ENCODE peak calls at places on chromosome 2, in eight cellular contexts. M is Calu3; Q is endodermal cell; E is nephron progenitor cell; O is fibroblast of mammary gland; K is GM12865; B is heart left ventricle; L is CD4-positive, alpha-beta T cell. U is an unnamed sample.

GRCh38 chr2:112480540-112481049 is 1.4 kb upstream of the TTL start:
- DNase-seq in M (peak), Q (no peak), E (peak), O (no peak), K (peak), B (no peak), L (peak), U (no peak)

GRCh38 chr2:98465456-98466201 is 21.0 kb downstream of the INPP4A start:
- DNase-seq in M (peak), Q (no peak), E (no peak), O (peak), K (peak), B (peak), L (peak), U (no peak)

GRCh38 chr2:10444463-10444862 is 3.7 kb downstream of the ODC1 start:
- DNase-seq in M (no peak), Q (no peak), E (no peak), O (no peak), K (peak), B (no peak), L (no peak), U (no peak)

GRCh38 chr2:117195381-117195780 is 619.1 kb upstream of the DDX18 start:
- DNase-seq in M (no peak), Q (no peak), E (no peak), O (no peak), K (no peak), B (no peak), L (no peak), U (no peak)

GRCh38 chr2:190858817-190859216 is 21.8 kb upstream of the GLS start:
- DNase-seq in M (no peak), Q (no peak), E (no peak), O (peak), K (no peak), B (no peak), L (no peak), U (no peak)

GRCh38 chr2:201644001-201644400 is 698 bp upstream of the TMEM237 start:
- DNase-seq in M (no peak), Q (no peak), E (no peak), O (peak), K (no peak), B (no peak), L (no peak), U (no peak)

GRCh38 chr2:71604709-71605085 is 151.3 kb downstream of the DYSF start:
- DNase-seq in M (no peak), Q (peak), E (peak), O (no peak), K (no peak), B (no peak), L (no peak), U (no peak)

GRCh38 chr2:7012141-7012809 is 95.1 kb downstream of the RNF144A start:
- DNase-seq in M (no peak), Q (no peak), E (no peak), O (peak), K (no peak), B (no peak), L (no peak), U (no peak)

GRCh38 chr2:29449499-29449898 is 334.3 kb downstream of the CLIP4 start:
- DNase-seq in M (no peak), Q (no peak), E (no peak), O (no peak), K (no peak), B (no peak), L (no peak), U (no peak)

GRCh38 chr2:47232738-47233415 is 77.8 kb upstream of the STPG4 start:
- DNase-seq in M (no peak), Q (no peak), E (no peak), O (no peak), K (no peak), B (no peak), L (no peak), U (no peak)

GRCh38 chr2:140344842-140345241 is 1564.7 kb upstream of the NXPH2 start:
- DNase-seq in M (no peak), Q (no peak), E (no peak), O (peak), K (no peak), B (no peak), L (no peak), U (no peak)

GRCh38 chr2:118221952-118222594 is 133.8 kb downstream of the INSIG2 start:
- DNase-seq in M (peak), Q (peak), E (peak), O (peak), K (peak), B (peak), L (no peak), U (peak)

GRCh38 chr2:69490486-69490885 is 53.3 kb upstream of the NFU1 start:
- DNase-seq in M (no peak), Q (no peak), E (no peak), O (no peak), K (peak), B (no peak), L (no peak), U (no peak)

GRCh38 chr2:216103213-216103612 is 5.9 kb upstream of the XRCC5 start:
- DNase-seq in M (no peak), Q (no peak), E (no peak), O (no peak), K (no peak), B (no peak), L (no peak), U (no peak)

GRCh38 chr2:125837108-125837507 is 818.9 kb upstream of the GYPC start:
- DNase-seq in M (no peak), Q (peak), E (peak), O (no peak), K (no peak), B (no peak), L (no peak), U (no peak)

GRCh38 chr2:84631047-84631446 is 114.7 kb downstream of the DNAH6 start:
- DNase-seq in M (peak), Q (no peak), E (peak), O (peak), K (peak), B (no peak), L (no peak), U (peak)

GRCh38 chr2:5991305-5991968 is 299.3 kb downstream of the SOX11 start:
- DNase-seq in M (no peak), Q (peak), E (no peak), O (no peak), K (no peak), B (no peak), L (no peak), U (no peak)

GRCh38 chr2:26911911-26912861 is 58.3 kb upstream of the MAPRE3 start:
- DNase-seq in M (no peak), Q (peak), E (peak), O (no peak), K (no peak), B (no peak), L (no peak), U (no peak)

GRCh38 chr2:162888641-162889040 is 50.1 kb upstream of the KCNH7 start:
- DNase-seq in M (no peak), Q (no peak), E (no peak), O (no peak), K (no peak), B (no peak), L (no peak), U (no peak)

GRCh38 chr2:5176764-5177163 is 515.4 kb upstream of the SOX11 start:
- DNase-seq in M (no peak), Q (no peak), E (no peak), O (no peak), K (no peak), B (no peak), L (no peak), U (no peak)

GRCh38 chr2:235769046-235769445 is 275.2 kb downstream of the AGAP1 start:
- DNase-seq in M (no peak), Q (peak), E (no peak), O (no peak), K (no peak), B (no peak), L (no peak), U (no peak)

GRCh38 chr2:191012346-191012745 is 1.6 kb downstream of the STAT1 start:
- DNase-seq in M (no peak), Q (no peak), E (no peak), O (no peak), K (no peak), B (no peak), L (no peak), U (no peak)

GRCh38 chr2:218276986-218277755 is 6.9 kb downstream of the PNKD start:
- DNase-seq in M (no peak), Q (no peak), E (no peak), O (no peak), K (no peak), B (no peak), L (no peak), U (no peak)
- TF ChIP-seq CTCF in M (peak), Q (peak), E (no peak), O (peak), K (no peak), B (no peak), L (no peak), U (no peak)

GRCh38 chr2:108944601-108945241 is 44.3 kb downstream of the EDAR start:
- DNase-seq in M (no peak), Q (peak), E (no peak), O (no peak), K (no peak), B (no peak), L (no peak), U (no peak)
- TF ChIP-seq CTCF in M (peak), Q (peak), E (no peak), O (no peak), K (no peak), B (no peak), L (no peak), U (no peak)

DNA sequence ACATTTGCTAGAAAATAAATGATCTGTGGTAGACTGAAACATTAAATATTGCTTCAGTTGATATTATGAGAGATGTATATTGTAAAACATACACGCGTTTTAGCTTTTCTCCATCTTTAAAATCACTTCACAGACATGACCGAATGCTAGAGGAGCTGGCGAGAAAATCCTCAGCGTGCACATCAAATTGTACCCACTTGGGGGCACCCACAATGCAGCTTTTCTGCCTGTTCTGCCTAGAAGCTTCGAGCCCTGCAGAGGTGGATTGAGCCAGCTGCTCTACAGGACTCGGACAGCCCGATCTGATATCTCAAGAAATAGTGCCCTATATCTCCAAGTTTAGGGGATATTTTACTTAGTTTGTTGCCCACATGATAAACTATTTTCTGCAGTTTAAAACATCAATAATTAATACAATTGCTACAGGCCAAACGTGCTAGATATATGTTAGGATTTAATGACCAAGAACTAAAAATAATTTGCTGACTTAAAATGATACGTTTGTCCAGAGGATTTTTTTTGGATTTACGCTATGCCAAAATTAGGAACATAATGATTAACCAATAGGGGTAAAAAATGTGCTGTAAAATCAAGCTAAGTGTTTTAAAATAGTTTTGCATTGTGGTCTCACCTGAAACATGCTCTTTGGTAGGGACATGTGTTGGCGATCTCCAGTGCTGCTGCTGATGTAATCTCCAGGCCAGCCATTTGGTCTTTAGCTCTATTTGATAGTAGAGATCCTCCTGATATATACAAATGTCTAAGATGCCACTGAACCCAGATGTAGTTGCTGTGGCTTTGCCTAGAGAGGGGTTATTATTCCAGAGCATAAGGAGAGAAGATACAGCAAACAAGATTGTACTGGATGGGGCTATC is 22.3 kb upstream of the ATP5MC3 start:
- DNase-seq in M (peak), Q (peak), E (peak), O (peak), K (peak), B (no peak), L (peak), U (peak)
- TF ChIP-seq CTCF in M (peak), Q (peak), E (peak), O (peak), K (peak), B (peak), L (peak), U (peak)

GRCh38 chr2:56707650-56708049 is 523.9 kb downstream of the CCDC85A start:
- DNase-seq in M (no peak), Q (no peak), E (no peak), O (no peak), K (no peak), B (no peak), L (no peak), U (no peak)
- TF ChIP-seq CTCF in M (no peak), Q (no peak), E (no peak), O (no peak), K (no peak), B (no peak), L (no peak), U (no peak)

DNA sequence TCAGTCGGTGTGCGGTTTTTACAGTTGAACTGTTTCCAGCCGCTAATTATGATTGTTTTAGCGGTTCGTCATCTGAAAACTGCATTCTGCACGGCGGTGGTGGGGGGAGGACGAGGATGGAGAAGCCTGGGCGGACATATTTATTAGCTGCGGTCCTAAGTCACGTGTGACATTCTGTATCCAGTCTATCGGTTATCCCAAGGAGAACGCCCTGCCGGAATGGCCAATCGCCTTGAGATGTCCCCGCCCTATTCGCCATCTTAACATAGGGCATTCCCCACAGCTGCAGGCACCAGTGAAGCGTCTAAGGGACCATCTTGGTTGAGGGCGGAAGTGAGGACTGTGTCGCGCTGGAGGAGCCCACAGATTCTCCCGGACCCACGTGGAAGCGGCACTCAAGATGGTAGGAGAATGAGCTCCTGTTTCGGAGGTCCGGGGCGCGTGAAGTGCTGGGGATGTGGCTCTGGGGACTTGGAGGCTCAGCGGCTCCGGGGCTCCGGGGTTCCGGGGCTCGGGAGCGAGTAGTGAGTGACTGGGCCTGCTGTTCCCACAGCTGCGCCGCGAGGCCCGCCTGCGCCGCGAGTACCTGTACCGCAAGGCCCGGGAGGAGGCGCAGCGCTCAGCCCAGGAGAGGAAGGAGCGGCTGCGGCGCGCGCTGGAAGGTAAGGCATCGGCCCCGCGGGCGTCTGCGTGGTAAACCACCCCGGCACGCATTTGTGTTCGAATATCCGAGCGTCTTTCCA is at the start of gene IMP4:
- DNase-seq in M (peak), Q (peak), E (peak), O (peak), K (peak), B (peak), L (peak), U (peak)
- TF ChIP-seq CTCF in M (no peak), Q (peak), E (no peak), O (no peak), K (peak), B (peak), L (peak), U (no peak)

GRCh38 chr2:210203162-210203561 is 22.1 kb downstream of the ACADL start:
- DNase-seq in M (no peak), Q (no peak), E (no peak), O (no peak), K (no peak), B (no peak), L (no peak), U (no peak)

GRCh38 chr2:210198326-210198725 is 26.9 kb downstream of the ACADL start:
- DNase-seq in M (no peak), Q (no peak), E (no peak), O (peak), K (no peak), B (no peak), L (no peak), U (no peak)

GRCh38 chr2:210195066-210195852 is 24.1 kb upstream of the KANSL1L start:
- DNase-seq in M (no peak), Q (no peak), E (no peak), O (peak), K (peak), B (no peak), L (no peak), U (no peak)

GRCh38 chr2:210199854-210200253 is 25.4 kb downstream of the ACADL start:
- DNase-seq in M (no peak), Q (no peak), E (no peak), O (no peak), K (no peak), B (no peak), L (no peak), U (no peak)

DNA sequence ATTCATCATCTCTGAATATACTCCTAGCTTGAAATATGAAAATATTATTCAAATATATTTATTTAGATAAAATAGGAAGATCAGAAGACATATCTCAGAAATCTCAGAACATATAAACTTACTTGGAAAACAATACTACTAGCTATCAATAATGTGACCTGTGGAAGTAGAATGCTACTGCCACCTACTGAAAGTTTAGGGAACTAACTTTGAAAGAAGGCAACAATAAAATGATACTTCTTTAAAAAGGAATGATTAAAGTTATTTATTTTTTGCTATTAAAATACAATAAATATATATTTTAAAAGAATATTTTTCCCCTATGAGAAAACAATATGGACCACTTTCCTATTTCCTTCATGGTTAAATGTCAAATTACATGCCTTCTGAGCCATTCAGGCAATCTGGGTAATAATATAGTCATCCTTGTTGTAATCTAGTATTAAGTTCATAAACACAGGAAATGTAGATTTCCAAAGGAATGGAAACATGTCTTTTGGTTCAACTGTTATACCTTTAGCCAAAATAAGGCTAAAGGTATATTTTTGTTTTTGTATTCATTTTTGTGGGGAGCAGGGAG is 26.0 kb downstream of the ACADL start:
- DNase-seq in M (no peak), Q (no peak), E (no peak), O (peak), K (peak), B (no peak), L (no peak), U (no peak)
- TF ChIP-seq CTCF in M (peak), Q (peak), E (peak), O (peak), K (peak), B (peak), L (peak), U (peak)

GRCh38 chr2:206392118-206392517 is 51.2 kb upstream of the ADAM23 start:
- DNase-seq in M (peak), Q (peak), E (peak), O (peak), K (peak), B (no peak), L (no peak), U (peak)
- TF ChIP-seq CTCF in M (peak), Q (peak), E (peak), O (peak), K (peak), B (peak), L (peak), U (peak)

GRCh38 chr2:232876071-232876977 is 6.3 kb downstream of the SNORC start:
- DNase-seq in M (peak), Q (peak), E (peak), O (no peak), K (peak), B (no peak), L (peak), U (peak)
- TF ChIP-seq CTCF in M (peak), Q (peak), E (peak), O (no peak), K (peak), B (no peak), L (no peak), U (peak)

DNA sequence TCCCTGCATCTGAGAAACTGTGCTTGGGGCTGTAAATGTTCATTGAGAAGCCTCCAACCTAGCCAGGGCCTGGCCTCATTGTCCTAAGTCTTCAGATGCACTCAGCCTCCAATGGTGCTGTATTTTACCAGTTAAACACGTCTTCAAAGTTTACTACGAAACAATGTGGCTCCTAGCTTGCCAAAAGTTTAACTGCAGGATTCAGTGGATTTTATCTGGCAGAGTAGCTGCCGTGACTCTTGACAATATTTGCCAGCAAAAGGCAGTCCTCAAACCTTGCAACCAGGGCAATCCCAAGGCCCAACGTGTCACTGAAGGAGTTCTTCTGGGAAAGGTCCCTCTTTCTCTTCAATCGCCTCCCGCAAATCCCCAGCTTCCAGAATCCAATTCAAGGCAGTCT is 1.1 kb downstream of the PID1 start:
- DNase-seq in M (no peak), Q (no peak), E (no peak), O (no peak), K (no peak), B (no peak), L (no peak), U (no peak)
- TF ChIP-seq CTCF in M (no peak), Q (no peak), E (no peak), O (no peak), K (no peak), B (no peak), L (no peak), U (no peak)

U was measured in endothelial cell.